ENCODE peak calls at places on chromosomes 11 and 22, in four cellular contexts. One of them, this sample, is unnamed.

GRCh38 chr22:26348810-26349526 is 80.1 kb upstream of the ASPHD2 start:
- DNase-seq in neural progenitor cell: no peak
- DNase-seq in tibial artery: no peak
- DNase-seq in PC-9: no peak
- DNase-seq in this sample: no peak

GRCh38 chr11:125797641-125798040 is 9.7 kb downstream of the PATE3 start:
- DNase-seq in tibial artery: no peak
- DNase-seq in neural progenitor cell: no peak
- DNase-seq in PC-9: no peak
- DNase-seq in this sample: no peak

GRCh38 chr22:39428597-39429071 is 28.2 kb upstream of the MGAT3 start:
- DNase-seq in tibial artery: no peak
- DNase-seq in neural progenitor cell: peak; percentile 85
- DNase-seq in PC-9: no peak
- DNase-seq in this sample: no peak

GRCh38 chr11:72821920-72822799 is 7.9 kb downstream of the ATG16L2 start:
- DNase-seq in tibial artery: peak; percentile 93
- DNase-seq in PC-9: peak; percentile 74
- DNase-seq in neural progenitor cell: peak; percentile 98
- DNase-seq in this sample: peak; percentile 95

GRCh38 chr11:44793350-44794090 is 66.8 kb downstream of the TSPAN18 start:
- DNase-seq in PC-9: no peak
- DNase-seq in neural progenitor cell: peak; percentile 63
- DNase-seq in tibial artery: no peak
- DNase-seq in this sample: peak; percentile 60

GRCh38 chr11:59172345-59173079 is 580 bp downstream of the DTX4 start:
- DNase-seq in tibial artery: no peak
- DNase-seq in neural progenitor cell: peak; percentile 51
- DNase-seq in PC-9: peak; percentile 47
- DNase-seq in this sample: peak; percentile 11

GRCh38 chr11:112794321-112794720 is 166.9 kb upstream of the NCAM1 start:
- DNase-seq in tibial artery: no peak
- DNase-seq in PC-9: no peak
- DNase-seq in neural progenitor cell: no peak
- DNase-seq in this sample: no peak

GRCh38 chr11:119446434-119446833 is 23.5 kb upstream of the THY1 start:
- DNase-seq in PC-9: no peak
- DNase-seq in tibial artery: no peak
- DNase-seq in neural progenitor cell: no peak
- DNase-seq in this sample: no peak

GRCh38 chr11:10878408-10879214 is 20.8 kb upstream of the ZBED5 start:
- DNase-seq in neural progenitor cell: peak; percentile 70
- DNase-seq in PC-9: no peak
- DNase-seq in tibial artery: no peak
- DNase-seq in this sample: peak; percentile 58

GRCh38 chr11:35752115-35752514 is 89.5 kb downstream of the TRIM44 start:
- DNase-seq in neural progenitor cell: no peak
- DNase-seq in PC-9: no peak
- DNase-seq in tibial artery: no peak
- DNase-seq in this sample: no peak

GRCh38 chr11:7278314-7278917 is 26.7 kb downstream of the SYT9 start:
- DNase-seq in tibial artery: no peak
- DNase-seq in PC-9: no peak
- DNase-seq in neural progenitor cell: peak; percentile 65
- DNase-seq in this sample: peak; percentile 51

GRCh38 chr11:76206327-76207081 is at the start of gene WNT11:
- DNase-seq in neural progenitor cell: peak; percentile 93
- DNase-seq in PC-9: peak; percentile 51
- DNase-seq in tibial artery: no peak
- DNase-seq in this sample: peak; percentile 90

GRCh38 chr11:15625691-15626090 is 511.0 kb downstream of the INSC start:
- DNase-seq in PC-9: no peak
- DNase-seq in tibial artery: no peak
- DNase-seq in neural progenitor cell: no peak
- DNase-seq in this sample: no peak

GRCh38 chr11:117910525-117910924 is 18.7 kb downstream of the TMPRSS13 start:
- DNase-seq in neural progenitor cell: no peak
- DNase-seq in PC-9: no peak
- DNase-seq in tibial artery: peak; percentile 27
- DNase-seq in this sample: no peak

GRCh38 chr11:9330387-9331384 is 16.3 kb upstream of the TMEM41B start:
- DNase-seq in tibial artery: no peak
- DNase-seq in neural progenitor cell: no peak
- DNase-seq in PC-9: peak; percentile 90
- DNase-seq in this sample: no peak

GRCh38 chr11:28043930-28044709 is 63.8 kb downstream of the KIF18A start:
- DNase-seq in neural progenitor cell: no peak
- DNase-seq in tibial artery: no peak
- DNase-seq in PC-9: no peak
- DNase-seq in this sample: no peak

GRCh38 chr22:29758068-29758622 is 8.7 kb downstream of the ZMAT5 start:
- DNase-seq in neural progenitor cell: peak; percentile 36
- DNase-seq in tibial artery: no peak
- DNase-seq in PC-9: no peak
- DNase-seq in this sample: no peak

GRCh38 chr22:23113067-23113846 is 28.5 kb downstream of the RSPH14 start:
- DNase-seq in neural progenitor cell: no peak
- DNase-seq in tibial artery: no peak
- DNase-seq in PC-9: no peak
- DNase-seq in this sample: no peak

GRCh38 chr11:121237686-121238658 is 54.6 kb upstream of the SC5D start:
- DNase-seq in PC-9: no peak
- DNase-seq in tibial artery: no peak
- DNase-seq in neural progenitor cell: no peak
- DNase-seq in this sample: peak; percentile 54

GRCh38 chr11:75350122-75350742 is 1.2 kb downstream of the ARRB1 start:
- DNase-seq in PC-9: no peak
- DNase-seq in tibial artery: no peak
- DNase-seq in neural progenitor cell: no peak
- DNase-seq in this sample: no peak

DNA sequence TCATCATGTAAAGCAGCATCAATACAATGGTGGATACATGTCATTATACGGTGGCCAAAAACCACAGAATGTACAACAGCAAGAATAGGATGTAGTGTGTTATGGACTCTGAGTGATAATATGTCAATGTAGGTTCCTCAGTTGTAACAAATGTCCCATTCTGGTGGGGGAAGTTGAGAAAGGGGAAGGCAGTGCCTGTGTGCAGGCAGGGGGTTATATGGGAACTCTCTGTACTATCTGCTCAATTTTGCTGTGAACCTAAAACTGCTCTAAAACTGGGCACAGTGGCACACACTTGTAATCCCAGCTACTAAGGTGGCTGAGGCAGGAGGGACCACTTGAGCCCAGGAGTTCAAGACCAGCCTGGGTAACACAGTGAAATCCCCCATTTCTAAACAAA is 5.9 kb downstream of the CHKA start:
- DNase-seq in PC-9: no peak
- DNase-seq in neural progenitor cell: no peak
- DNase-seq in tibial artery: no peak
- DNase-seq in this sample: no peak
- H3K27ac ChIP-seq in PC-9: peak overlapping the region; percentile 10
- H3K27ac ChIP-seq in neural progenitor cell: no peak overlapping the region
- H3K27ac ChIP-seq in tibial artery: no peak overlapping the region
- H3K27ac ChIP-seq in this sample: peak overlapping the region; percentile 42

GRCh38 chr22:19260194-19260593 is 31.3 kb downstream of the CLTCL1 start:
- DNase-seq in neural progenitor cell: no peak
- DNase-seq in PC-9: no peak
- DNase-seq in tibial artery: no peak
- DNase-seq in this sample: no peak
- H3K4me3 ChIP-seq in neural progenitor cell: no peak overlapping the region
- H3K4me3 ChIP-seq in PC-9: no peak overlapping the region
- H3K4me3 ChIP-seq in tibial artery: no peak overlapping the region
- H3K4me3 ChIP-seq in this sample: no peak overlapping the region

DNA sequence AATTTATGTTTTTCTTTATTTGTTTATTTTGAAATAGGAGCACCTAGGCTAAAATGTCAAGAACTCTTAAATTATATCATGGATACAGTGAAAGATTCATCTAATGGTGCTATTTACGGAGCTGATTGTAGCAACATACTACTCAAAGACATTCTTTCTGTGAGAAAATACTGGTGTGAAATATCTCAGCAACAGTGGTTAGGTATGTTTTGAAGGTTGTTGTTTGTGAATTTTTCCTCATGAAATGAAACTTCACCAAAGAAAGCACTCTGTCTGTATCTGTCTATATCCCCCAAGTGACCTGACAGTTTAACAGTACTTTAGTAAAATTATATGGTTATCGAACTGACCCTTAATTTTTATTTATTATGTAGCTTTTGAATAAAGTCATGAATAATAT is 12.8 kb downstream of the ATM start:
- DNase-seq in PC-9: no peak
- DNase-seq in neural progenitor cell: no peak
- DNase-seq in tibial artery: no peak
- DNase-seq in this sample: no peak
- H3K27ac ChIP-seq in PC-9: no peak overlapping the region
- H3K27ac ChIP-seq in neural progenitor cell: no peak overlapping the region
- H3K27ac ChIP-seq in tibial artery: no peak overlapping the region
- H3K27ac ChIP-seq in this sample: no peak overlapping the region

GRCh38 chr11:134036484-134037092 is 32.3 kb upstream of the JAM3 start:
- DNase-seq in PC-9: no peak
- DNase-seq in neural progenitor cell: peak; percentile 47
- DNase-seq in tibial artery: no peak
- DNase-seq in this sample: no peak
- H3K4me3 ChIP-seq in PC-9: no peak overlapping the region
- H3K4me3 ChIP-seq in neural progenitor cell: peak overlapping the region; percentile 63
- H3K4me3 ChIP-seq in tibial artery: peak overlapping the region; percentile 61
- H3K4me3 ChIP-seq in this sample: peak overlapping the region; percentile 49

DNA sequence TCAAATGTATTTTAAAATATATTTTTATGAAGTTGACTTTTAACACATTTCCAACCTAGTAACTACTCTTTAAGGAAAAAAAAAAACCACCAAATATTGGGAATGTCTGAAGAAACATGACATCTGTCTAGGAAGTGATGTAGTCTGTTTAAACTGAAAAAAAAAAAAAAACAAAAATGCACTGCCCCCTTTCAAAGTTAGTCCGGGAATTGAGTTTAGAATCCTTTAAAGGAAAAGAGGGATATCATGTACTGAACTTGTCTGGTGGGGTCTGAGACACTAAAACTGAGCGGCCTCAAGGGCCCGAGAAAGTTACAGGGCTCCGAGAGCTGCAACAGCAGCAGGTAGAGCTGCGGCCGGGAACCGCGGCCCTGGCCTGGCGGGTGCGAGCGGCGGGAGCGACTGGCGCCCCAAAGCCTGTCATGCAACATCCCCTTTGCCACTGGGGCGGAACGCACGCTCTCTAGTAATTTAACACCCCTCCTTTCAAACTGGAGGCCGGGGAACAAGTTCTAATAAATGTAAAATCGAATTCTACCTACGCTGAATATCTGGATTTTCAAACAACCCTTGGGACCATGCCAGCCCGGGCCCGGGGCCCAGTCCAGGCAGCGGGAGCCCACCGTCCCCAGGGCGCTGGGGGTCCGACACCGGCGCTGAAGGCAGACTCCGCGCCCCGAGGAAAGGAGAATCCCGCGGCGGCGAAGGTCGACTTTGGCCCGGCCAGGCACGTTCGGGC is 758 bp downstream of the RDX start:
- DNase-seq in neural progenitor cell: peak; percentile 79
- DNase-seq in tibial artery: peak; percentile 74
- DNase-seq in PC-9: peak; percentile 41
- DNase-seq in this sample: peak; percentile 71
- H3K27ac ChIP-seq in neural progenitor cell: peak overlapping the region; percentile 97
- H3K27ac ChIP-seq in tibial artery: peak overlapping the region; percentile 94
- H3K27ac ChIP-seq in PC-9: peak overlapping the region; percentile 83
- H3K27ac ChIP-seq in this sample: peak overlapping the region; percentile 99

GRCh38 chr11:66421492-66422205 is 814 bp downstream of the NPAS4 start:
- DNase-seq in tibial artery: peak; percentile 95
- DNase-seq in neural progenitor cell: peak; percentile 97
- DNase-seq in PC-9: peak; percentile 74
- DNase-seq in this sample: peak; percentile 93
- H3K4me3 ChIP-seq in tibial artery: no peak overlapping the region
- H3K4me3 ChIP-seq in neural progenitor cell: no peak overlapping the region
- H3K4me3 ChIP-seq in PC-9: no peak overlapping the region
- H3K4me3 ChIP-seq in this sample: no peak overlapping the region

GRCh38 chr22:17920992-17921650 is 103.2 kb downstream of the MICAL3 start:
- DNase-seq in tibial artery: no peak
- DNase-seq in PC-9: no peak
- DNase-seq in neural progenitor cell: no peak
- DNase-seq in this sample: peak; percentile 50
- H3K27ac ChIP-seq in tibial artery: peak overlapping the region; percentile 62
- H3K27ac ChIP-seq in PC-9: no peak overlapping the region
- H3K27ac ChIP-seq in neural progenitor cell: no peak overlapping the region
- H3K27ac ChIP-seq in this sample: peak overlapping the region; percentile 94

GRCh38 chr11:86952933-86953637 is 2.1 kb downstream of the FZD4 start:
- DNase-seq in tibial artery: no peak
- DNase-seq in neural progenitor cell: no peak
- DNase-seq in PC-9: no peak
- DNase-seq in this sample: peak; percentile 50
- H3K4me3 ChIP-seq in tibial artery: peak overlapping the region; percentile 89
- H3K4me3 ChIP-seq in neural progenitor cell: no peak overlapping the region
- H3K4me3 ChIP-seq in PC-9: no peak overlapping the region
- H3K4me3 ChIP-seq in this sample: peak overlapping the region; percentile 99